ENCODE peak calls at places on chromosomes 4 and X, in ten cellular contexts. O, Y, S, F, J, Q, A, Z, P and L are unnamed samples. For H3K9me3, the result is how much of the 10 kb centered on the place peaks cover.

GRCh38 chrX:129983575-129984131 is 1.2 kb downstream of the BCORL1 start:
- DNase-seq in O (peak), Y (no peak), S (peak), F (no peak), J (peak), Q (no peak), A (no peak), Z (peak), P (no peak), L (peak)

GRCh38 chr4:4284827-4285618 is 4.9 kb downstream of the LYAR start:
- DNase-seq in O (no peak), Y (no peak), S (no peak), F (no peak), J (no peak), Q (peak), A (no peak), Z (no peak), P (no peak), L (no peak)

GRCh38 chr4:20432098-20432497 is 180.4 kb downstream of the SLIT2 start:
- DNase-seq in O (peak), Y (no peak), S (peak), F (no peak), J (no peak), Q (no peak), A (no peak), Z (no peak), P (peak), L (no peak)

GRCh38 chr4:35503435-35503834 is 740.9 kb downstream of the ARAP2 start:
- DNase-seq in O (no peak), Y (no peak), S (no peak), F (no peak), J (no peak), Q (no peak), A (no peak), Z (no peak), P (no peak), L (no peak)

GRCh38 chr4:7073526-7074390 is 5.9 kb upstream of the GRPEL1 start:
- DNase-seq in O (peak), Y (no peak), S (peak), F (no peak), J (no peak), Q (peak), A (no peak), Z (no peak), P (peak), L (no peak)

GRCh38 chrX:41382699-41383645 is 49.0 kb downstream of the DDX3X start:
- DNase-seq in O (no peak), Y (no peak), S (peak), F (no peak), J (no peak), Q (no peak), A (no peak), Z (no peak), P (peak), L (no peak)

GRCh38 chr4:153785830-153786721 is 2.8 kb downstream of the SFRP2 start:
- DNase-seq in O (peak), Y (no peak), S (peak), F (no peak), J (no peak), Q (no peak), A (no peak), Z (no peak), P (peak), L (no peak)

GRCh38 chr4:139641218-139641617 is 24.4 kb upstream of the MGST2 start:
- DNase-seq in O (no peak), Y (no peak), S (no peak), F (no peak), J (no peak), Q (no peak), A (no peak), Z (no peak), P (no peak), L (no peak)

GRCh38 chr4:181685911-181686310 is 557.3 kb upstream of the TENM3 start:
- DNase-seq in O (no peak), Y (no peak), S (peak), F (no peak), J (no peak), Q (peak), A (peak), Z (no peak), P (peak), L (no peak)

GRCh38 chr4:27094224-27094623 is 233.6 kb downstream of the STIM2 start:
- DNase-seq in O (no peak), Y (no peak), S (no peak), F (no peak), J (no peak), Q (no peak), A (no peak), Z (no peak), P (no peak), L (no peak)

GRCh38 chr4:108114503-108114902 is 54.2 kb downstream of the LEF1 start:
- DNase-seq in O (peak), Y (no peak), S (no peak), F (no peak), J (no peak), Q (no peak), A (no peak), Z (no peak), P (no peak), L (no peak)

GRCh38 chr4:155433636-155434360 is 57.0 kb upstream of the MAP9 start:
- DNase-seq in O (no peak), Y (no peak), S (peak), F (no peak), J (no peak), Q (peak), A (no peak), Z (no peak), P (peak), L (no peak)

GRCh38 chr4:91279899-91280298 is 1023.9 kb upstream of the GRID2 start:
- DNase-seq in O (no peak), Y (no peak), S (no peak), F (no peak), J (no peak), Q (no peak), A (no peak), Z (no peak), P (no peak), L (no peak)

GRCh38 chrX:74924449-74925209 is 623 bp downstream of the NEXMIF start:
- DNase-seq in O (peak), Y (peak), S (peak), F (peak), J (peak), Q (peak), A (no peak), Z (peak), P (peak), L (peak)

GRCh38 chr4:86924805-86925204 is 10.0 kb upstream of the AFF1 start:
- DNase-seq in O (no peak), Y (no peak), S (peak), F (no peak), J (no peak), Q (peak), A (no peak), Z (no peak), P (peak), L (no peak)

GRCh38 chrX:68989865-68990606 is 161.2 kb downstream of the EFNB1 start:
- DNase-seq in O (peak), Y (no peak), S (peak), F (no peak), J (no peak), Q (no peak), A (peak), Z (no peak), P (peak), L (peak)

GRCh38 chr4:105741548-105741947 is 33.0 kb downstream of the GSTCD start:
- DNase-seq in O (no peak), Y (no peak), S (peak), F (no peak), J (no peak), Q (no peak), A (no peak), Z (no peak), P (no peak), L (no peak)

GRCh38 chrX:51743179-51743957 is at the start of gene GSPT2:
- DNase-seq in O (peak), Y (peak), S (peak), F (peak), J (peak), Q (peak), A (peak), Z (peak), P (peak), L (peak)

GRCh38 chr4:10703146-10703545 is 18.6 kb upstream of the CLNK start:
- DNase-seq in O (no peak), Y (no peak), S (no peak), F (no peak), J (no peak), Q (peak), A (no peak), Z (no peak), P (peak), L (no peak)

GRCh38 chr4:3736806-3737205 is 29.4 kb upstream of the ADRA2C start:
- DNase-seq in O (no peak), Y (no peak), S (no peak), F (no peak), J (no peak), Q (no peak), A (no peak), Z (no peak), P (no peak), L (no peak)

GRCh38 chr4:5836943-5837342 is 55.9 kb downstream of the CRMP1 start:
- DNase-seq in O (no peak), Y (no peak), S (no peak), F (no peak), J (no peak), Q (no peak), A (no peak), Z (no peak), P (no peak), L (no peak)

GRCh38 chr4:4851081-4851480 is 8.4 kb upstream of the MSX1 start:
- DNase-seq in O (no peak), Y (no peak), S (no peak), F (no peak), J (no peak), Q (no peak), A (no peak), Z (no peak), P (no peak), L (no peak)

GRCh38 chrX:109672239-109672638 is 47.3 kb upstream of the KCNE5 start:
- DNase-seq in O (no peak), Y (no peak), S (no peak), F (no peak), J (no peak), Q (no peak), A (no peak), Z (no peak), P (no peak), L (no peak)

GRCh38 chrX:48940404-48940955 is 16.9 kb downstream of the OTUD5 start:
- DNase-seq in O (no peak), Y (no peak), S (no peak), F (no peak), J (no peak), Q (no peak), A (no peak), Z (no peak), P (no peak), L (no peak)

GRCh38 chrX:54087661-54088060 is 43.4 kb upstream of the PHF8 start:
- DNase-seq in O (no peak), Y (no peak), S (no peak), F (no peak), J (no peak), Q (no peak), A (no peak), Z (no peak), P (no peak), L (no peak)

GRCh38 chr4:7781361-7781760 is 158.3 kb downstream of the AFAP1 start:
- DNase-seq in O (no peak), Y (no peak), S (peak), F (no peak), J (no peak), Q (no peak), A (no peak), Z (peak), P (peak), L (no peak)

GRCh38 chr4:40579983-40580382 is 49.7 kb downstream of the RBM47 start:
- DNase-seq in O (no peak), Y (no peak), S (peak), F (no peak), J (no peak), Q (peak), A (peak), Z (no peak), P (peak), L (no peak)

GRCh38 chr4:180560896-180561295 is 1682.3 kb upstream of the TENM3 start:
- DNase-seq in O (no peak), Y (no peak), S (peak), F (no peak), J (no peak), Q (peak), A (no peak), Z (no peak), P (peak), L (no peak)

GRCh38 chr4:185847352-185848078 is 35.5 kb upstream of the SORBS2 start:
- DNase-seq in O (no peak), Y (no peak), S (peak), F (no peak), J (no peak), Q (peak), A (no peak), Z (no peak), P (peak), L (no peak)

GRCh38 chr4:82811838-82812672 is 13.5 kb upstream of the SCD5 start:
- DNase-seq in O (peak), Y (no peak), S (no peak), F (no peak), J (no peak), Q (no peak), A (no peak), Z (no peak), P (peak), L (peak)

GRCh38 chr4:121943941-121944340 is 7.9 kb downstream of the TRPC3 start:
- DNase-seq in O (peak), Y (no peak), S (no peak), F (no peak), J (no peak), Q (no peak), A (no peak), Z (no peak), P (peak), L (no peak)

DNA sequence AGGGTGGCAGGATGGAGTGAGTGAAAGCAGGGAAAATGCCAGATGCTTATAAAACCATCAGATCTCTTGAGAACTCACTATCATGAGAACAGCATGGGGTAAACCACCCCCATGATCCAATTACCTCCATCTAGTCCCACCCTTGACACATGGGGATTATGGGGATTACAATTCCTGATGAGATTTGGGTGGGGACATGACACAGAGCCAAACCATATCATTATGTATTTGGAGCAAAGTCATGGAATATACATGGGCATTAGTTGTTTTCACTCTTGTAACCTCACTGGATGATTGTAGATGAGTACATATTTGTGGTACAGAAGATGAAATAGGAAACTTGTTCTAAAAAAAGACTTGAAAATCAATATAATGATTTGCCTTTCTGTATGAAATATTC is 674.5 kb upstream of the BOD1L1 start:
- DNase-seq in O (no peak), Y (no peak), S (no peak), F (no peak), J (no peak), Q (no peak), A (no peak), Z (no peak), P (no peak), L (no peak)
- H3K9me3 ChIP-seq in O (under half), Y (under half), S (under half), F (under half), J (under half), Q (under half), A (under half), Z (under half), P (under half), L (under half)

GRCh38 chrX:55546956-55547355 is 57.3 kb upstream of the USP51 start:
- DNase-seq in O (no peak), Y (no peak), S (no peak), F (no peak), J (no peak), Q (no peak), A (no peak), Z (no peak), P (no peak), L (no peak)
- H3K9me3 ChIP-seq in O (under half), Y (under half), S (under half), F (under half), J (under half), Q (under half), A (under half), Z (under half), P (under half), L (under half)

GRCh38 chr4:29861307-29861706 is 858.9 kb upstream of the PCDH7 start:
- DNase-seq in O (no peak), Y (no peak), S (no peak), F (no peak), J (no peak), Q (no peak), A (no peak), Z (no peak), P (no peak), L (no peak)
- H3K9me3 ChIP-seq in O (under half), Y (under half), S (under half), F (under half), J (under half), Q (under half), A (under half), Z (under half), P (under half), L (under half)

DNA sequence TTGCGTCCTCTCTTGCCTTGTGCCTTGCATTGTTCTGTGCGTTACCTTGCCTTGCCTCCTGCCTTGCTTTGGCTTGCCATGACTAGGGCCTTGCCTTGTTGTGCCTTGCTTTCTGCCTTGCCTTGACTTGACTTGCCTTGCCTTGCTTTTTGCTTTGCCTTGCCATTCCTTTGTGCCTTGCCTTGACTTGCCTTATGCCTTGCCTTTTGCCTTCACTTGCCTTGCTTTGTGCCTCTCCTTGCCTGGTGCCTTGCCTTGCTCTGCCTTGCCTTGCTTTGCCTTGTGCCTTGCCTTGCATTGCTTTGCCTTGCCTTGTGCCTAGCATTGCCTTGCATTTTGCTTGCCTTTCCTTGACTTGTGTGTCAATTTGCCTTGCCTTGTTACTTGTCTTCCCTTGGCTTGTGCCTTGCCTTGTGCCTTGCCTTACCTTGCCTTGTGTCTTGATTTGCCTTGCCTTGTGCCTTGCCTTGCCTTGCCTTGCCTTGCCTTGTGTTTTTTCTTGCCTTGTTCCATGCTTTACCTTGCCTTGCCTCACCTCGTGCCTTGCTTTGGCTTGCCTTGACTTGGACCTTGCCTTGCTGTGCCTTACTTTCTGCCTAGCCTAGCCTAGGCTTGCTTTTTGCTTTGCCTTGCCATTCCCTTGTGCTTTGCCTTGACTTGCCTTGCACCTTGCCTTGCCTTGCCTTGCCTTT is 95.8 kb downstream of the TAB3 start:
- DNase-seq in O (no peak), Y (no peak), S (no peak), F (no peak), J (no peak), Q (no peak), A (no peak), Z (no peak), P (no peak), L (no peak)
- H3K9me3 ChIP-seq in O (under half), Y (under half), S (under half), F (under half), J (under half), Q (under half), A (under half), Z (under half), P (half or more), L (under half)

DNA sequence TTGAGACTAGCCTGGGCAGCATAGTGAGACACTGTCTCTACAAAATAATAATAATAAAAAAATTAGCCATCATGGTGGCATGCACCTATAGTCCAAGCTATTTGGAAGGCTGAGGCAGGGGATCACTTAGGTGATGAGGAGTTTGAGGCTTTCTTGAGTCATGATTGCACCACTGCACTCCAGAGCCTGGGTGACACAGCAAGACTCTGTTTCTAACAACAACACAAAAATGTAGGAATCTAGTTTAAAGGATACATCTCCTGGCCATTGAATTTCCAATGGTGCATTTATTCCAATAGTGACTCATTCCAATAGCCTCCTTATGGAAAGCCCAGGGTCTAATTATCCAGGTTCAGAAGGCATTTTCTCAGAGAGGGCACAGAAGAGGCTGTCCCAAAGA is 21.9 kb upstream of the HERC6 start:
- DNase-seq in O (no peak), Y (no peak), S (no peak), F (no peak), J (no peak), Q (peak), A (no peak), Z (no peak), P (no peak), L (no peak)
- H3K9me3 ChIP-seq in O (under half), Y (under half), S (under half), F (under half), J (under half), Q (under half), A (under half), Z (under half), P (under half), L (under half)

GRCh38 chrX:20015945-20016617 is 25.2 kb upstream of the BCLAF3 start:
- DNase-seq in O (no peak), Y (no peak), S (no peak), F (no peak), J (no peak), Q (no peak), A (no peak), Z (no peak), P (no peak), L (no peak)
- H3K9me3 ChIP-seq in O (under half), Y (under half), S (half or more), F (under half), J (under half), Q (under half), A (under half), Z (under half), P (under half), L (under half)

DNA sequence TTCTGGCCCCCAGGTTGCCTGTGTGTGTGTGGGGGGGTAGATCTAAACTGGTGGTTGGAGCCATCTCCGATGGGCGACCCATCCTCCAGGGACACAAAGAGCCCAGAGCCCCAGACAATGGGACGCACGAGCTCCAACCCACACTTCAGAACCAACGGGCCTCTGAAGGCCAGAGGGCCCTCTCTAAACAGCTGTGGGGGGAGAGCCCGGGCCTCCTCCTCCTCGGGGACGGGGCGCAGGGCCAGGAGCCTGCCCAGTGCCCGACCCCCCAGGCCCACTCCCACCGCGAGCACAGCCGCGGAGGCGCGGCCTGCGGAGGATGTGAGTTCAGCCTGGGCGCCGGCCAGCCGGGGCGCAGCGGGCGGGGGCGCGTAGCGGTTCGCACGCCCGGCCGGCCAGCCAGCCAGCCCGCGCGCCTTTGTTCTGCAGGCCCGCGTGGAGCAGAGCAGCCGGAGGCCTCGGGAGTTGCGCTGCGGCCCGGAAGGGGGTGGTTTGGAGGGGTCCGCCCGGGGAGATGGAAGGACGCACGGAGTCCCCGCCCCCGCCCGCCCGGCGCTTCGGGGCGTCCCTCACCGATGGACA is 4.0 kb downstream of the FLNA start:
- DNase-seq in O (peak), Y (no peak), S (peak), F (no peak), J (no peak), Q (no peak), A (no peak), Z (no peak), P (no peak), L (peak)
- H3K9me3 ChIP-seq in O (under half), Y (under half), S (under half), F (under half), J (under half), Q (under half), A (under half), Z (under half), P (under half), L (under half)